ENCODE peak calls at places on chromosomes 11 and 22, in ten cellular contexts. X is mammary epithelial cell, M is breast epithelium, P is lung, O is GM23338, A is endothelial cell of umbilical vein, G is fibroblast of lung, C is psoas muscle, V is stomach, Y is brain microvascular endothelial cell. Q is an unnamed sample.
A peak's percentile ranks its signal among the peaks of the same experiment; 100 is the strongest.

GRCh38 chr22:46471901-46472721 is 65.3 kb downstream of the CELSR1 start:
- DNase-seq in G (no peak), X (no peak), M (no peak), A (no peak), V (no peak), P (no peak), O (no peak), Y (no peak), C (no peak), Q (no peak)

GRCh38 chr11:33989461-33989860 is 62.1 kb upstream of the CAPRIN1 start:
- DNase-seq in G (no peak), A (no peak), V (no peak), M (no peak), C (no peak), P (no peak), O (no peak), X (no peak), Y (no peak), Q (no peak)

GRCh38 chr11:134739136-134739535 is 327.1 kb upstream of the B3GAT1 start:
- DNase-seq in V (no peak), P (no peak), O (no peak), G (no peak), X (no peak), C (no peak), A (no peak), Y (no peak), M (no peak), Q (no peak)

GRCh38 chr11:127205688-127206217 is 205.2 kb upstream of the KIRREL3 start:
- DNase-seq in P (no peak), A (no peak), Y (no peak), C (no peak), M (no peak), O (no peak), G (no peak), V (no peak), X (no peak), Q (no peak)

GRCh38 chr22:29642694-29643093 is 39.3 kb downstream of the NF2 start:
- DNase-seq in O (no peak), M (no peak), G (no peak), C (no peak), P (no peak), Y (no peak), A (no peak), X (no peak), V (no peak), Q (no peak)

GRCh38 chr11:114076974-114077373 is 17.5 kb downstream of the ZBTB16 start:
- DNase-seq in M (no peak), A (no peak), P (no peak), C (no peak), X (no peak), V (no peak), Y (no peak), O (no peak), G (no peak), Q (no peak)

GRCh38 chr11:73141031-73141308 is 1.1 kb downstream of the FCHSD2 start:
- DNase-seq in A (no peak), P (peak; percentile 31), V (no peak), X (peak; percentile 9), Y (no peak), G (no peak), O (no peak), C (peak; percentile 65), M (no peak), Q (no peak)

GRCh38 chr11:26593686-26594085 is 21.6 kb upstream of the MUC15 start:
- DNase-seq in O (no peak), X (no peak), Y (no peak), G (no peak), A (no peak), V (no peak), C (no peak), P (no peak), M (no peak), Q (no peak)

GRCh38 chr11:120244476-120244875 is 4.5 kb downstream of the POU2F3 start:
- DNase-seq in P (no peak), V (no peak), X (peak; percentile 41), C (no peak), G (no peak), M (no peak), Y (no peak), O (no peak), A (no peak), Q (no peak)

GRCh38 chr11:119342362-119343130 is 1.9 kb upstream of the C1QTNF5 start:
- DNase-seq in V (no peak), P (no peak), C (no peak), O (no peak), Y (no peak), G (no peak), A (no peak), X (no peak), M (no peak), Q (no peak)

GRCh38 chr11:60657880-60658279 is 41.5 kb upstream of the MS4A8 start:
- DNase-seq in M (no peak), X (no peak), V (peak; percentile 26), A (no peak), P (peak; percentile 42), C (no peak), G (no peak), Y (no peak), O (peak; percentile 11), Q (no peak)

GRCh38 chr11:129853508-129854228 is 38.0 kb downstream of the TMEM45B start:
- DNase-seq in O (peak; percentile 23), Y (no peak), X (peak; percentile 79), G (peak; percentile 56), V (peak; percentile 89), A (no peak), P (peak; percentile 71), C (no peak), M (peak; percentile 86), Q (no peak)

GRCh38 chr22:50014053-50014501 is 1.5 kb upstream of the IL17REL start:
- DNase-seq in X (no peak), O (no peak), Y (no peak), G (no peak), M (no peak), A (no peak), C (no peak), P (no peak), V (no peak), Q (no peak)

GRCh38 chr22:41725510-41726110 is 26.3 kb downstream of the MEI1 start:
- DNase-seq in Y (peak; percentile 1), O (no peak), P (no peak), V (no peak), X (no peak), C (no peak), M (no peak), A (no peak), G (no peak), Q (no peak)
- H3K27ac ChIP-seq in Y (no peak overlapping the region), O (no peak overlapping the region), P (no peak overlapping the region), V (no peak overlapping the region), X (no peak overlapping the region), C (no peak overlapping the region), M (no peak overlapping the region), A (no peak overlapping the region), G (no peak overlapping the region), Q (no peak overlapping the region)

GRCh38 chr11:64094463-64095223 is 58.9 kb downstream of the FLRT1 start:
- DNase-seq in C (peak; percentile 84), V (no peak), O (no peak), G (peak; percentile 84), P (no peak), A (peak; percentile 25), M (no peak), Y (peak; percentile 74), X (peak; percentile 19), Q (no peak)
- TF ChIP-seq CTCF in C (no peak), V (no peak), O (peak; percentile 54), G (no peak), P (no peak), A (no peak), M (no peak), Y (no peak), X (no peak), Q (no peak)

GRCh38 chr11:66951927-66952337 is 6.3 kb downstream of the PC start:
- DNase-seq in C (no peak), G (peak; percentile 70), O (no peak), V (peak; percentile 62), P (no peak), Y (no peak), M (peak; percentile 37), A (peak; percentile 18), X (no peak), Q (no peak)
- H3K4me3 ChIP-seq in C (no peak overlapping the region), G (no peak overlapping the region), O (no peak overlapping the region), V (no peak overlapping the region), P (no peak overlapping the region), Y (no peak overlapping the region), M (no peak overlapping the region), A (no peak overlapping the region), X (no peak overlapping the region), Q (no peak overlapping the region)

GRCh38 chr11:108890482-108891092 is 225.7 kb downstream of the DDX10 start:
- DNase-seq in X (no peak), C (no peak), G (peak; percentile 34), A (no peak), M (no peak), P (no peak), V (no peak), O (no peak), Y (no peak), Q (no peak)
- H3K27ac ChIP-seq in X (no peak overlapping the region), C (no peak overlapping the region), G (no peak overlapping the region), A (no peak overlapping the region), M (no peak overlapping the region), P (no peak overlapping the region), V (no peak overlapping the region), O (no peak overlapping the region), Y (no peak overlapping the region), Q (no peak overlapping the region)

DNA sequence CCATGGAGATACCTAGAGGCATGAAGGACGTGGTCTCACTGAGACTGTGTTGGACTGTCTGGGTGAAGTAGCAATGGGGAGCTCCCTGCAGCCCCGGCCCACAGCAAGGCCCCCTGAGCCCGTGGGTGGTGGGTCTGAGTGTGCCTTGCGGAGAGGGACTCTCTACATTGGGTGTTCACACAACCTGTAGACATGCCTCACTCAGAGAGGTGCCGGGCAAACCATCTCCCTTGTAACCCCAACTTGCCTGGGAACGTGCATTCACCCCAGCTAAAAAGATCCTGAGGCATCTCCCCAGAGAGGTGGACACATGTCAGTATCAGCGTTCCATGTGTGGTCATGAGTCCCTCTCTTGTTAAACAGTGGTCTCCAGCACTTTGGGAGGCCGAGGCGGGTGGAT is 2.1 kb downstream of the VPREB1 start:
- DNase-seq in V (no peak), P (no peak), A (no peak), X (no peak), O (no peak), Y (no peak), M (no peak), G (no peak), C (no peak), Q (no peak)
- TF ChIP-seq CTCF in V (no peak), P (no peak), A (no peak), X (no peak), O (no peak), Y (no peak), M (no peak), G (no peak), C (no peak), Q (no peak)

Q was measured in AG04450.